ENCODE peak calls at places on chromosomes 11 and 22, in four cellular contexts. X is HCT116, N is H1, W is K562. Y is an unnamed sample.

GRCh38 chr11:96090711-96091110 is 166.8 kb upstream of the MTMR2 start:
- DNase-seq in X (no peak), N (no peak), W (no peak), Y (no peak)

GRCh38 chr11:122633219-122633829 is 22.2 kb upstream of the UBASH3B start:
- DNase-seq in X (no peak), N (no peak), W (no peak), Y (no peak)

GRCh38 chr22:37905534-37906363 is at the start of gene MICALL1:
- DNase-seq in X (no peak), N (no peak), W (peak), Y (no peak)

GRCh38 chr11:9750551-9750950 is 86.7 kb downstream of the SWAP70 start:
- DNase-seq in X (no peak), N (no peak), W (no peak), Y (no peak)

GRCh38 chr11:27205269-27205668 is 157.7 kb downstream of the CCDC34 start:
- DNase-seq in X (no peak), N (no peak), W (no peak), Y (no peak)

GRCh38 chr11:105673089-105673488 is 63.2 kb downstream of the GRIA4 start:
- DNase-seq in X (no peak), N (no peak), W (peak), Y (no peak)

GRCh38 chr11:36069576-36070214 is 125.8 kb downstream of the LDLRAD3 start:
- DNase-seq in X (no peak), N (peak), W (no peak), Y (peak)

GRCh38 chr22:36405221-36405631 is 17.5 kb upstream of the MYH9 start:
- DNase-seq in X (no peak), N (no peak), W (no peak), Y (no peak)

GRCh38 chr22:38033522-38034277 is 23.5 kb upstream of the PICK1 start:
- DNase-seq in X (no peak), N (no peak), W (no peak), Y (no peak)

GRCh38 chr11:101909087-101909486 is 5.7 kb upstream of the CEP126 start:
- DNase-seq in X (no peak), N (no peak), W (no peak), Y (no peak)

GRCh38 chr22:43446037-43446803 is 34.4 kb downstream of the MPPED1 start:
- DNase-seq in X (no peak), N (no peak), W (no peak), Y (no peak)

GRCh38 chr11:72751293-72752087 is 718 bp downstream of the ARAP1 start:
- DNase-seq in X (no peak), N (no peak), W (peak), Y (no peak)

GRCh38 chr11:107018274-107018901 is at the start of gene GUCY1A2:
- DNase-seq in X (no peak), N (no peak), W (no peak), Y (no peak)

GRCh38 chr11:128862913-128863660 is 4.0 kb downstream of the KCNJ1 start:
- DNase-seq in X (no peak), N (no peak), W (no peak), Y (no peak)

GRCh38 chr22:32322986-32323385 is 34.7 kb upstream of the RFPL3 start:
- DNase-seq in X (no peak), N (no peak), W (no peak), Y (no peak)

GRCh38 chr22:33271390-33272161 is 213.4 kb upstream of the SYN3 start:
- DNase-seq in X (no peak), N (no peak), W (no peak), Y (peak)

GRCh38 chr22:19818264-19819208 is 36.1 kb downstream of the GNB1L start:
- DNase-seq in X (no peak), N (no peak), W (no peak), Y (no peak)

GRCh38 chr22:35928273-35928798 is 100.3 kb downstream of the RBFOX2 start:
- DNase-seq in X (no peak), N (no peak), W (no peak), Y (no peak)

GRCh38 chr11:59053387-59053786 is 32.7 kb upstream of the GLYATL1B start:
- DNase-seq in X (peak), N (peak), W (peak), Y (no peak)

GRCh38 chr22:27842236-27842993 is 40.9 kb upstream of the MN1 start:
- DNase-seq in X (no peak), N (no peak), W (no peak), Y (no peak)

GRCh38 chr22:28821452-28821851 is 21.1 kb upstream of the XBP1 start:
- DNase-seq in X (no peak), N (no peak), W (no peak), Y (no peak)

GRCh38 chr11:112882494-112883381 is 78.5 kb upstream of the NCAM1 start:
- DNase-seq in X (no peak), N (no peak), W (no peak), Y (no peak)

GRCh38 chr11:62689421-62690183 is at the start of gene LRRN4CL:
- DNase-seq in X (no peak), N (no peak), W (no peak), Y (no peak)

GRCh38 chr22:49136816-49137180 is 690.9 kb downstream of the BRD1 start:
- DNase-seq in X (no peak), N (no peak), W (no peak), Y (no peak)

GRCh38 chr11:123069878-123070821 is 8.2 kb upstream of the HSPA8 start:
- DNase-seq in X (no peak), N (no peak), W (no peak), Y (no peak)

GRCh38 chr22:35458547-35459422 is 58.8 kb downstream of the MCM5 start:
- DNase-seq in X (no peak), N (no peak), W (no peak), Y (no peak)

GRCh38 chr11:118142081-118142480 is 10.5 kb downstream of the SCN4B start:
- DNase-seq in X (no peak), N (no peak), W (no peak), Y (no peak)

GRCh38 chr22:29842172-29842571 is 4.1 kb upstream of the ASCC2 start:
- DNase-seq in X (no peak), N (no peak), W (no peak), Y (no peak)

GRCh38 chr22:46051646-46052045 is 74.7 kb upstream of the WNT7B start:
- DNase-seq in X (no peak), N (no peak), W (no peak), Y (no peak)

GRCh38 chr11:29280452-29280851 is 736.4 kb downstream of the KCNA4 start:
- DNase-seq in X (no peak), N (no peak), W (no peak), Y (no peak)

GRCh38 chr11:370087-370941 is 1.0 kb downstream of the B4GALNT4 start:
- DNase-seq in X (no peak), N (no peak), W (no peak), Y (no peak)

GRCh38 chr11:11584446-11584810 is 37.4 kb downstream of the GALNT18 start:
- DNase-seq in X (peak), N (no peak), W (no peak), Y (no peak)

GRCh38 chr11:9573775-9574555 is 495 bp downstream of the WEE1 start:
- DNase-seq in X (no peak), N (no peak), W (peak), Y (no peak)

GRCh38 chr11:70095541-70096252 is 17.6 kb downstream of the ANO1 start:
- DNase-seq in X (no peak), N (no peak), W (no peak), Y (no peak)

GRCh38 chr22:23779731-23780130 is 7.0 kb upstream of the SMARCB1 start:
- DNase-seq in X (no peak), N (no peak), W (no peak), Y (no peak)

GRCh38 chr22:24976442-24977218 is 24.1 kb downstream of the KIAA1671 start:
- DNase-seq in X (no peak), N (no peak), W (no peak), Y (no peak)

GRCh38 chr11:84909740-84910139 is 717.4 kb downstream of the DLG2 start:
- DNase-seq in X (no peak), N (no peak), W (no peak), Y (no peak)

GRCh38 chr22:29480512-29481264 is 670 bp downstream of the NEFH start:
- DNase-seq in X (no peak), N (no peak), W (peak), Y (peak)

GRCh38 chr11:97140885-97141494 is 751.2 kb downstream of the JRKL start:
- DNase-seq in X (no peak), N (no peak), W (peak), Y (no peak)
- TF ChIP-seq EGR1 in X (no peak), N (no peak), W (no peak), Y (no peak)

GRCh38 chr11:57842873-57843272 is 81.3 kb downstream of the CTNND1 start:
- DNase-seq in X (no peak), N (no peak), W (no peak), Y (no peak)
- TF ChIP-seq EGR1 in X (no peak), N (no peak), W (no peak), Y (no peak)

GRCh38 chr22:39655736-39656285 is 85.3 kb downstream of the CACNA1I start:
- DNase-seq in X (no peak), N (no peak), W (no peak), Y (no peak)

GRCh38 chr22:39658806-39659463 is 88.4 kb downstream of the CACNA1I start:
- DNase-seq in X (no peak), N (no peak), W (no peak), Y (no peak)

GRCh38 chr22:39661501-39661841 is 90.9 kb downstream of the CACNA1I start:
- DNase-seq in X (no peak), N (no peak), W (no peak), Y (no peak)

GRCh38 chr22:39656495-39657490 is 86.2 kb downstream of the CACNA1I start:
- DNase-seq in X (no peak), N (no peak), W (peak), Y (no peak)

GRCh38 chr22:39658367-39658766 is 87.8 kb downstream of the CACNA1I start:
- DNase-seq in X (no peak), N (no peak), W (no peak), Y (no peak)
- TF ChIP-seq EGR1 in X (no peak), N (no peak), W (no peak), Y (no peak)

DNA sequence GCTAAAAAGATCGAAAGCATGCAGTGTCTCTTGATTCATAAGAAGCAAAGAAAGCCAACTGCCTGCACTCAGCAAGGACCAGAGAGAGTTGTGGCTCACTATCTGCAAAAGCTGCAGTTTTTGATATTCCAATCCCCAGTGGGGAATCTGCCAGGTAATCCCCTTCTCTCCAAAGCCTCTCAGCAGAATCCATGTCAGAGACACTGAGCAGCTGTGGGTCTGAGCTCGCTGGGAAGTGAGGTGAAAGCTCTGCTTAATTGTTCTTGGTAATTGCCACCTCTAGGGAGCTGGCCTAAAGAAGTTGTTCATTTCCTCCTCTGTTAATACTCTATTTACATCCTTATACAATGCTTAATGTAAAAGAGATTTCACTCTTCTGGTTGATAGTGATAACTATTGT is 261.3 kb upstream of the LRRC4C start:
- DNase-seq in X (no peak), N (no peak), W (no peak), Y (no peak)
- TF ChIP-seq EGR1 in X (no peak), N (no peak), W (no peak), Y (no peak)

DNA sequence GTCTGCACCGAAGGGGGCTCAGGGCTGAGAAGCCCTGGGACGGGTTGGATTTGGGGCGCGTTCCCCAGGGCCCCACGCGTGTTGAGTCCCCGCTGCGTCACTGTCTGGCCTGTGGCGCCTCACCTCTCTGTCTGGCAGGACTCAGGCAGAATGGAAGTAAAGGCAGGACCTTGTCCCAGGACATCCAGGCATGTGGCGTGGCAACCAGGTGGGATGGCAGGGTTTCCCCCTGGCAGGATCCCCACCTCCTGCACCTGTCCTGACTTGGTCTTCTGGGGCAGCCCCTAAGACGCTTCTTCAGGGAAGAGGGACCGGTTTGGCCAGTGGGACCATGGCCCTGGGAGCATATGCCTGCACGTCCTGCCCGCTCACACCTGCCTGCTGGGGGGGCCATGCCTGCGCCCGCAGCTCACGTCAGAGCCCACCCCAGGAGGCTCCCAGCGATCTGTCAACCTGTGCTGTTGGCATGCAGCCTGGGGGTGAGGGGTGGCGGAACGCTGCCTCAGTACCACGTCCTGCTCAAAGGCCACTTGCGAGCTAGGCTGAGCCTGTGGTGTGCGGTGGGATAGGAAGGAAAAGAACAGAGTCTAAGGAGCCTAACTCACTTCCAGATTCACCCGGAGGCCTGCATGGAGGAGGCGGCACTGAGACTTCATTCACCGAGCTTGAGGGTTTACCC is 72.7 kb downstream of the KCNQ1 start:
- DNase-seq in X (no peak), N (no peak), W (no peak), Y (no peak)
- TF ChIP-seq EGR1 in X (no peak), N (no peak), W (no peak), Y (no peak)

DNA sequence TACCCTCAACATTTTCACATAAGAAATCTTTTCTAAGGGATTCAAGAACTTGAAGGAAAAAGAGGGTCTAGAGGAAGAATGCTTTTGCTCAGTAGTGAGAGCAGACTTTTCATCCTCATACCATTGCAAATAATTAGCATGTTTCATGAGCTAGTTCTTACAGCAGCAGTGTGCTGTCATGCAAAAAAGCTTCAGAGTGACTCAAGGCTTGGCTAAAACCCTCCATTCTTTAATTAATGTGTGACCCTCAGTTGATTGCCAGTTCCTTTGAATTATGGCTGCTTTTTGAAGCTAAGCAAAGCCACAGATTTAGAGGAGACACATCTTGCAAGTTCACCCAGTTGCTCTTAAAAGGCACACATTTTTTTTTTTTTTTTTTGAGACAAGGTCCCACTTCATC is 36.6 kb upstream of the PCF11 start:
- DNase-seq in X (no peak), N (no peak), W (no peak), Y (no peak)
- TF ChIP-seq EGR1 in X (no peak), N (no peak), W (no peak), Y (no peak)

GRCh38 chr11:77267910-77268309 is 33.6 kb downstream of the GDPD4 start:
- DNase-seq in X (no peak), N (no peak), W (no peak), Y (no peak)

GRCh38 chr11:77270921-77271320 is 30.6 kb downstream of the GDPD4 start:
- DNase-seq in X (no peak), N (no peak), W (no peak), Y (no peak)

GRCh38 chr11:77266766-77267165 is 34.7 kb downstream of the GDPD4 start:
- DNase-seq in X (no peak), N (no peak), W (no peak), Y (no peak)

DNA sequence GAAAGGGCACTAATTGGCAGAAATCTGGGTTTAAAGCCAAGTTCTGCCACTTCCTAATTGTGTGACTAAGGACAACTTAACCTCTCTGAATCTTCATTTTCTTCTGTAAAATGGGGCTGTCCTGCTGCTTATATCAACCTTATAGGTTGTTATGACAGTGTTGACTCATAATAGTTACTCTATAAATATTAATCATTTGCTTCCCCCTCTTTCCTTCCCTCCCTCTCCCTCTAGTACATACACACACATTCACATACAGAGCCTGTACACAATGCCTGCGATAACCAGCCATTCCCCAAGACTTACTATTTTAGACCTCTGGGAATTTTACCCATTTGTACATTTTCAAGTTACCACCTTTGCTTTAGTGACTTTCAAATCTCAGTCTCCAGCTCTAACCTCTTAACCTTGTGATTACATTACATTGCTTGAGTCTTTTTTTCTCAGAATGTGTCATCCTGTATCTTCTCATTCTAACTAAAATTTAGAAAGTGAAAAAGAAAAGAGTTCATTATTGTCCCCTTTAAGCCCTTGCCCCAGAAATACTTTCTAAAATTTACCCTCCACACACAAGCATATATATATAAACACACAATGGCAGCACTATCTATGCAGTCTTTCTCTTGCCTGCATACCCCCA is 31.9 kb downstream of the GDPD4 start:
- DNase-seq in X (no peak), N (no peak), W (no peak), Y (no peak)
- TF ChIP-seq EGR1 in X (no peak), N (no peak), W (no peak), Y (no peak)

GRCh38 chr11:111788051-111788450 is 21.9 kb upstream of the PPP2R1B start:
- DNase-seq in X (no peak), N (no peak), W (no peak), Y (no peak)
- TF ChIP-seq EGR1 in X (no peak), N (no peak), W (no peak), Y (no peak)

GRCh38 chr11:3095712-3096361 is 38.6 kb upstream of the CARS1 start:
- DNase-seq in X (no peak), N (no peak), W (no peak), Y (no peak)
- TF ChIP-seq EGR1 in X (no peak), N (no peak), W (no peak), Y (no peak)

Y was measured in GM12878.